ENCODE peak calls at places on chromosomes 5 and 9, in four cellular contexts. One of them, this sample, is unnamed.

GRCh38 chr5:167786871-167787568 is 504.4 kb upstream of the WWC1 start:
- DNase-seq in 8988T: no peak
- DNase-seq in G401: no peak
- DNase-seq in natural killer cell: no peak
- DNase-seq in this sample: no peak

GRCh38 chr5:24819841-24820240 is 175.1 kb upstream of the CDH10 start:
- DNase-seq in natural killer cell: no peak
- DNase-seq in G401: no peak
- DNase-seq in 8988T: no peak
- DNase-seq in this sample: no peak

GRCh38 chr9:121699271-121700164 is 48.1 kb downstream of the DAB2IP start:
- DNase-seq in natural killer cell: peak
- DNase-seq in G401: no peak
- DNase-seq in 8988T: peak
- DNase-seq in this sample: no peak

GRCh38 chr9:123863164-123863855 is 66.6 kb downstream of the DENND1A start:
- DNase-seq in natural killer cell: no peak
- DNase-seq in G401: no peak
- DNase-seq in 8988T: no peak
- DNase-seq in this sample: no peak

GRCh38 chr5:905139-905642 is 12.5 kb downstream of the TRIP13 start:
- DNase-seq in G401: no peak
- DNase-seq in 8988T: no peak
- DNase-seq in natural killer cell: no peak
- DNase-seq in this sample: no peak

GRCh38 chr9:92191801-92192200 is 76.6 kb upstream of the SPTLC1 start:
- DNase-seq in natural killer cell: no peak
- DNase-seq in G401: no peak
- DNase-seq in 8988T: no peak
- DNase-seq in this sample: no peak

GRCh38 chr5:170132642-170133448 is 27.1 kb downstream of the FOXI1 start:
- DNase-seq in 8988T: no peak
- DNase-seq in G401: no peak
- DNase-seq in natural killer cell: no peak
- DNase-seq in this sample: peak

GRCh38 chr5:417765-418559 is 25.0 kb upstream of the EXOC3 start:
- DNase-seq in 8988T: no peak
- DNase-seq in G401: no peak
- DNase-seq in natural killer cell: no peak
- DNase-seq in this sample: no peak

GRCh38 chr5:93717162-93717561 is 24.2 kb downstream of the POU5F2 start:
- DNase-seq in G401: no peak
- DNase-seq in 8988T: no peak
- DNase-seq in natural killer cell: no peak
- DNase-seq in this sample: peak

GRCh38 chr9:130137081-130137869 is 34.9 kb upstream of the NCS1 start:
- DNase-seq in G401: no peak
- DNase-seq in 8988T: no peak
- DNase-seq in natural killer cell: no peak
- DNase-seq in this sample: no peak

GRCh38 chr9:122095010-122095767 is 2.1 kb upstream of the TTLL11 start:
- DNase-seq in natural killer cell: no peak
- DNase-seq in 8988T: no peak
- DNase-seq in G401: peak
- DNase-seq in this sample: peak

GRCh38 chr5:72956324-72957140 is 691 bp downstream of the FCHO2 start:
- DNase-seq in G401: peak
- DNase-seq in 8988T: peak
- DNase-seq in natural killer cell: peak
- DNase-seq in this sample: peak

GRCh38 chr9:6946583-6946982 is 188.8 kb downstream of the KDM4C start:
- DNase-seq in 8988T: no peak
- DNase-seq in G401: peak
- DNase-seq in natural killer cell: no peak
- DNase-seq in this sample: no peak

GRCh38 chr9:19160085-19160484 is 32.8 kb upstream of the PLIN2 start:
- DNase-seq in 8988T: no peak
- DNase-seq in natural killer cell: no peak
- DNase-seq in G401: no peak
- DNase-seq in this sample: no peak

GRCh38 chr5:56440871-56441740 is 208.0 kb upstream of the ANKRD55 start:
- DNase-seq in natural killer cell: no peak
- DNase-seq in G401: no peak
- DNase-seq in 8988T: no peak
- DNase-seq in this sample: peak

GRCh38 chr5:77239126-77239741 is 28.8 kb downstream of the PDE8B start:
- DNase-seq in natural killer cell: no peak
- DNase-seq in 8988T: no peak
- DNase-seq in G401: peak
- DNase-seq in this sample: no peak

GRCh38 chr5:174796711-174797192 is 72.4 kb downstream of the MSX2 start:
- DNase-seq in G401: no peak
- DNase-seq in natural killer cell: no peak
- DNase-seq in 8988T: no peak
- DNase-seq in this sample: no peak

GRCh38 chr5:94503677-94504076 is 114.7 kb downstream of the KIAA0825 start:
- DNase-seq in G401: peak
- DNase-seq in natural killer cell: no peak
- DNase-seq in 8988T: no peak
- DNase-seq in this sample: no peak

GRCh38 chr5:175246242-175246891 is 197.6 kb downstream of the DRD1 start:
- DNase-seq in G401: no peak
- DNase-seq in 8988T: peak
- DNase-seq in natural killer cell: no peak
- DNase-seq in this sample: no peak

GRCh38 chr5:133685402-133686018 is 73.2 kb upstream of the FSTL4 start:
- DNase-seq in 8988T: no peak
- DNase-seq in G401: no peak
- DNase-seq in natural killer cell: no peak
- DNase-seq in this sample: no peak

GRCh38 chr9:131402738-131403492 is 9.0 kb downstream of the PRRC2B start:
- DNase-seq in G401: peak
- DNase-seq in 8988T: no peak
- DNase-seq in natural killer cell: no peak
- DNase-seq in this sample: peak

GRCh38 chr5:154446183-154447073 is 631 bp downstream of the SAP30L start:
- DNase-seq in G401: peak
- DNase-seq in 8988T: peak
- DNase-seq in natural killer cell: peak
- DNase-seq in this sample: peak

GRCh38 chr5:109143001-109143400 is 266.8 kb downstream of the PJA2 start:
- DNase-seq in 8988T: no peak
- DNase-seq in natural killer cell: no peak
- DNase-seq in G401: no peak
- DNase-seq in this sample: no peak

GRCh38 chr5:158979749-158980521 is 119.8 kb downstream of the EBF1 start:
- DNase-seq in natural killer cell: no peak
- DNase-seq in G401: peak
- DNase-seq in 8988T: no peak
- DNase-seq in this sample: peak

GRCh38 chr9:93684806-93685553 is 108.6 kb downstream of the PHF2 start:
- DNase-seq in 8988T: no peak
- DNase-seq in G401: no peak
- DNase-seq in natural killer cell: no peak
- DNase-seq in this sample: no peak

GRCh38 chr5:179137643-179138567 is 77.7 kb downstream of the ZNF354C start:
- DNase-seq in G401: peak
- DNase-seq in 8988T: no peak
- DNase-seq in natural killer cell: no peak
- DNase-seq in this sample: peak

GRCh38 chr9:91789941-91790340 is 160.1 kb downstream of the ROR2 start:
- DNase-seq in G401: no peak
- DNase-seq in natural killer cell: no peak
- DNase-seq in 8988T: no peak
- DNase-seq in this sample: no peak

GRCh38 chr9:78938821-78939220 is 632.9 kb upstream of the TLE4 start:
- DNase-seq in 8988T: no peak
- DNase-seq in G401: no peak
- DNase-seq in natural killer cell: no peak
- DNase-seq in this sample: no peak

GRCh38 chr9:93107151-93107824 is 11.3 kb downstream of the CARD19 start:
- DNase-seq in 8988T: no peak
- DNase-seq in G401: no peak
- DNase-seq in natural killer cell: no peak
- DNase-seq in this sample: no peak

GRCh38 chr5:53425598-53426516 is 54.6 kb upstream of the FST start:
- DNase-seq in 8988T: no peak
- DNase-seq in natural killer cell: no peak
- DNase-seq in G401: peak
- DNase-seq in this sample: peak

GRCh38 chr9:98341157-98342102 is 86.0 kb upstream of the TBC1D2 start:
- DNase-seq in 8988T: no peak
- DNase-seq in natural killer cell: no peak
- DNase-seq in G401: peak
- DNase-seq in this sample: no peak

GRCh38 chr9:69204869-69205268 is 30.8 kb downstream of the TJP2 start:
- DNase-seq in G401: peak
- DNase-seq in natural killer cell: no peak
- DNase-seq in 8988T: no peak
- DNase-seq in this sample: peak

GRCh38 chr5:126354012-126354856 is 69.0 kb upstream of the GRAMD2B start:
- DNase-seq in 8988T: no peak
- DNase-seq in G401: peak
- DNase-seq in natural killer cell: no peak
- DNase-seq in this sample: peak